ENCODE peak calls at places on chromosomes 12 and 14, in six cellular contexts. One of them, this sample, is unnamed. For H3K4me1, the result is how much of the 10 kb centered on the place peaks cover.

GRCh38 chr14:31339743-31340142 is 80.6 kb downstream of the HEATR5A start:
- DNase-seq in OCI-LY7: no peak
- DNase-seq in tibial nerve: no peak
- DNase-seq in A673: no peak
- DNase-seq in breast epithelium: no peak
- DNase-seq in CD4-positive, CD25-positive, alpha-beta regulatory T cell: no peak
- DNase-seq in this sample: no peak

GRCh38 chr14:105069554-105069886 is 4.3 kb upstream of the GPR132 start:
- DNase-seq in OCI-LY7: no peak
- DNase-seq in tibial nerve: no peak
- DNase-seq in A673: no peak
- DNase-seq in breast epithelium: no peak
- DNase-seq in CD4-positive, CD25-positive, alpha-beta regulatory T cell: no peak
- DNase-seq in this sample: no peak

GRCh38 chr12:86697916-86698315 is 441.7 kb upstream of the MGAT4C start:
- DNase-seq in OCI-LY7: no peak
- DNase-seq in tibial nerve: no peak
- DNase-seq in A673: no peak
- DNase-seq in breast epithelium: no peak
- DNase-seq in CD4-positive, CD25-positive, alpha-beta regulatory T cell: no peak
- DNase-seq in this sample: no peak

GRCh38 chr14:74326369-74327152 is 21.7 kb upstream of the VRTN start:
- DNase-seq in OCI-LY7: no peak
- DNase-seq in tibial nerve: no peak
- DNase-seq in A673: peak
- DNase-seq in breast epithelium: no peak
- DNase-seq in CD4-positive, CD25-positive, alpha-beta regulatory T cell: no peak
- DNase-seq in this sample: peak

GRCh38 chr14:92575773-92576303 is 62.3 kb downstream of the RIN3 start:
- DNase-seq in OCI-LY7: no peak
- DNase-seq in tibial nerve: no peak
- DNase-seq in A673: no peak
- DNase-seq in breast epithelium: no peak
- DNase-seq in CD4-positive, CD25-positive, alpha-beta regulatory T cell: no peak
- DNase-seq in this sample: no peak

GRCh38 chr12:22537000-22537544 is 7.3 kb downstream of the C2CD5 start:
- DNase-seq in OCI-LY7: no peak
- DNase-seq in tibial nerve: no peak
- DNase-seq in A673: no peak
- DNase-seq in breast epithelium: no peak
- DNase-seq in CD4-positive, CD25-positive, alpha-beta regulatory T cell: no peak
- DNase-seq in this sample: no peak

GRCh38 chr12:53214221-53214620 is 7.2 kb upstream of the ITGB7 start:
- DNase-seq in OCI-LY7: no peak
- DNase-seq in tibial nerve: no peak
- DNase-seq in A673: no peak
- DNase-seq in breast epithelium: no peak
- DNase-seq in CD4-positive, CD25-positive, alpha-beta regulatory T cell: no peak
- DNase-seq in this sample: peak

GRCh38 chr12:22543246-22544037 is 900 bp downstream of the C2CD5 start:
- DNase-seq in OCI-LY7: peak
- DNase-seq in tibial nerve: peak
- DNase-seq in A673: no peak
- DNase-seq in breast epithelium: peak
- DNase-seq in CD4-positive, CD25-positive, alpha-beta regulatory T cell: peak
- DNase-seq in this sample: no peak

GRCh38 chr12:12896261-12896660 is 4.9 kb downstream of the GPRC5A start:
- DNase-seq in OCI-LY7: no peak
- DNase-seq in tibial nerve: no peak
- DNase-seq in A673: no peak
- DNase-seq in breast epithelium: no peak
- DNase-seq in CD4-positive, CD25-positive, alpha-beta regulatory T cell: no peak
- DNase-seq in this sample: no peak

GRCh38 chr12:95674631-95675030 is 115.9 kb downstream of the NTN4 start:
- DNase-seq in OCI-LY7: no peak
- DNase-seq in tibial nerve: no peak
- DNase-seq in A673: peak
- DNase-seq in breast epithelium: no peak
- DNase-seq in CD4-positive, CD25-positive, alpha-beta regulatory T cell: no peak
- DNase-seq in this sample: no peak

GRCh38 chr12:58916891-58917570 is 3.3 kb downstream of the LRIG3 start:
- DNase-seq in OCI-LY7: no peak
- DNase-seq in tibial nerve: no peak
- DNase-seq in A673: peak
- DNase-seq in breast epithelium: no peak
- DNase-seq in CD4-positive, CD25-positive, alpha-beta regulatory T cell: no peak
- DNase-seq in this sample: no peak

GRCh38 chr12:124727244-124727673 is 136.4 kb downstream of the SCARB1 start:
- DNase-seq in OCI-LY7: no peak
- DNase-seq in tibial nerve: peak
- DNase-seq in A673: no peak
- DNase-seq in breast epithelium: peak
- DNase-seq in CD4-positive, CD25-positive, alpha-beta regulatory T cell: no peak
- DNase-seq in this sample: no peak

GRCh38 chr12:109581856-109582255 is 8.3 kb downstream of the MVK start:
- DNase-seq in OCI-LY7: no peak
- DNase-seq in tibial nerve: no peak
- DNase-seq in A673: no peak
- DNase-seq in breast epithelium: no peak
- DNase-seq in CD4-positive, CD25-positive, alpha-beta regulatory T cell: no peak
- DNase-seq in this sample: no peak

GRCh38 chr14:104687601-104688504 is 1.6 kb upstream of the INF2 start:
- DNase-seq in OCI-LY7: no peak
- DNase-seq in tibial nerve: peak
- DNase-seq in A673: no peak
- DNase-seq in breast epithelium: peak
- DNase-seq in CD4-positive, CD25-positive, alpha-beta regulatory T cell: no peak
- DNase-seq in this sample: peak

GRCh38 chr12:92224685-92225331 is 79.2 kb upstream of the BTG1 start:
- DNase-seq in OCI-LY7: no peak
- DNase-seq in tibial nerve: no peak
- DNase-seq in A673: no peak
- DNase-seq in breast epithelium: no peak
- DNase-seq in CD4-positive, CD25-positive, alpha-beta regulatory T cell: no peak
- DNase-seq in this sample: peak

GRCh38 chr14:94663965-94664704 is 51.9 kb downstream of the SERPINA3 start:
- DNase-seq in OCI-LY7: no peak
- DNase-seq in tibial nerve: no peak
- DNase-seq in A673: no peak
- DNase-seq in breast epithelium: no peak
- DNase-seq in CD4-positive, CD25-positive, alpha-beta regulatory T cell: no peak
- DNase-seq in this sample: no peak

GRCh38 chr14:68263563-68264350 is 444.2 kb downstream of the RAD51B start:
- DNase-seq in OCI-LY7: no peak
- DNase-seq in tibial nerve: no peak
- DNase-seq in A673: peak
- DNase-seq in breast epithelium: no peak
- DNase-seq in CD4-positive, CD25-positive, alpha-beta regulatory T cell: no peak
- DNase-seq in this sample: no peak

GRCh38 chr14:56796259-56796658 is 14.0 kb downstream of the OTX2 start:
- DNase-seq in OCI-LY7: no peak
- DNase-seq in tibial nerve: no peak
- DNase-seq in A673: peak
- DNase-seq in breast epithelium: no peak
- DNase-seq in CD4-positive, CD25-positive, alpha-beta regulatory T cell: no peak
- DNase-seq in this sample: peak

GRCh38 chr14:56797003-56797568 is 13.2 kb downstream of the OTX2 start:
- DNase-seq in OCI-LY7: no peak
- DNase-seq in tibial nerve: no peak
- DNase-seq in A673: no peak
- DNase-seq in breast epithelium: no peak
- DNase-seq in CD4-positive, CD25-positive, alpha-beta regulatory T cell: no peak
- DNase-seq in this sample: peak

GRCh38 chr14:56799327-56799645 is 11.0 kb downstream of the OTX2 start:
- DNase-seq in OCI-LY7: no peak
- DNase-seq in tibial nerve: no peak
- DNase-seq in A673: no peak
- DNase-seq in breast epithelium: no peak
- DNase-seq in CD4-positive, CD25-positive, alpha-beta regulatory T cell: no peak
- DNase-seq in this sample: no peak

GRCh38 chr14:56798447-56799326 is 11.6 kb downstream of the OTX2 start:
- DNase-seq in OCI-LY7: no peak
- DNase-seq in tibial nerve: no peak
- DNase-seq in A673: no peak
- DNase-seq in breast epithelium: no peak
- DNase-seq in CD4-positive, CD25-positive, alpha-beta regulatory T cell: no peak
- DNase-seq in this sample: peak

DNA sequence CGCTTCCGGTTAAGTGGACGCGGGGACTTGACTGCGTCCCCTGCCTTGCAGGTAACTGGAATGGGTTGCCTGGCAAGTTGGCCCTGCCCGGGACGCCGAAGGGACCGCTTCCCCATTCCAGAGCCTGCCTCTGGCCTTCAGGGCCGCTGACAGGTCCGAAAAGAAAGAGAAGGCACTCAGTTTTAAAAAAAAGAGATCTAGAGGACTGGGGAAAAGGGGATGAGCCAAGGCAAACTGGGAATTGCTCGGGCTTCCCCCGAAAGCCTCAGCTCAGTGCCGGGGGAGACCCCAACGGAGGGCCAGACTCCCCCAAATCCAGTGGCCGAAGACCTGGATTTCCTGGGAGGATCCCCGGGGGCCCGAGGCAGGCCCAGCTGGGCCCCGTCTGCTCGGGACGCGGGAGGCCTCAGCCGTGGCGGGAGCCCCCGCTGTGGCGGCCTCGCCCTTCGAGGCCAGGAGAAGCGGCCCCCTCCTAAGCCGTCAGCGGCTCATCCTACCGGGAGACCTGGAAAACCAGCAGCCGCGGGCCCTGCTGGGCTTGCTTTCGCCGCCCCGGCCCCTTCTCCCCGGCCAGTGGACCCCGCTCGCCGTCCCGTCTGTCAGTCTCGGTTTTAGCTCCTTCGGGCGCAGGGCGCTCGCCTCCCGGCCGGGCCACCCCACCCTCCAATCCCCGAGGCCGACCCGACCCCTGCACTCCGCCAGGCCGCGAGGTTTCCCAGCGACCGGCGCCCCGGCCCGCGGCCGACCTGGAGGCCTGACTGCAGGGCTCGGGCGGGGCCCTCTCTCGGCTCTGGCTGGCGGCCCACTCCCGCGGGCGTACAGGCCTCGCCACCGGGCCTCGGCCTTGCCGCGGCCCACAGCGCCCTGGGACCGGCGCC is 12.5 kb downstream of the OTX2 start:
- DNase-seq in OCI-LY7: no peak
- DNase-seq in tibial nerve: no peak
- DNase-seq in A673: no peak
- DNase-seq in breast epithelium: no peak
- DNase-seq in CD4-positive, CD25-positive, alpha-beta regulatory T cell: no peak
- DNase-seq in this sample: peak
- H3K4me3 ChIP-seq in OCI-LY7: no peak
- H3K4me3 ChIP-seq in tibial nerve: peak
- H3K4me3 ChIP-seq in A673: no peak
- H3K4me3 ChIP-seq in breast epithelium: peak
- H3K4me3 ChIP-seq in CD4-positive, CD25-positive, alpha-beta regulatory T cell: no peak
- H3K4me3 ChIP-seq in this sample: no peak

DNA sequence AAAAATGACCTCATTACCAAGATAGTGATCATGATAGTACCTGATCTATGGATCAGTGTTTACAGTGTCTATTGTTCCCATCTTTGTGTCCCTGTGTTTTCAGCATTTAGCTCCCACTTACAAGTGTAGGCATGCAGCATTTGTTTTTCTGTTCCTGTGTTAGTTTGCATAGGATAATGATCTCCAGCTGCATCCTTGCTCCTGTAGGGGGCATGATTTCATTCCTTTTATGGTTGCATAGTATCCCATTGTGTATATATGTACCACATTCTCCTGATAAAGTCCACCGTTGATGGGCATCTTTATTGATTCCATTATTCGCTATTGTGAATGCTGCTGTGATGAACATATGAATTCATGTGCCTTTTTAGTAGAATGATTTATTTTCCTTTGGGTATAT is 215.4 kb upstream of the NAV3 start:
- DNase-seq in OCI-LY7: peak
- DNase-seq in tibial nerve: no peak
- DNase-seq in A673: peak
- DNase-seq in breast epithelium: no peak
- DNase-seq in CD4-positive, CD25-positive, alpha-beta regulatory T cell: no peak
- DNase-seq in this sample: peak
- H3K4me1 ChIP-seq in OCI-LY7: under half
- H3K4me1 ChIP-seq in tibial nerve: under half
- H3K4me1 ChIP-seq in A673: under half
- H3K4me1 ChIP-seq in breast epithelium: under half
- H3K4me1 ChIP-seq in CD4-positive, CD25-positive, alpha-beta regulatory T cell: under half
- H3K4me1 ChIP-seq in this sample: under half

GRCh38 chr14:88992011-88992410 is 167.6 kb downstream of the TTC8 start:
- DNase-seq in OCI-LY7: no peak
- DNase-seq in tibial nerve: no peak
- DNase-seq in A673: no peak
- DNase-seq in breast epithelium: no peak
- DNase-seq in CD4-positive, CD25-positive, alpha-beta regulatory T cell: no peak
- DNase-seq in this sample: no peak

GRCh38 chr14:88993946-88994345 is 169.5 kb downstream of the TTC8 start:
- DNase-seq in OCI-LY7: no peak
- DNase-seq in tibial nerve: no peak
- DNase-seq in A673: no peak
- DNase-seq in breast epithelium: no peak
- DNase-seq in CD4-positive, CD25-positive, alpha-beta regulatory T cell: no peak
- DNase-seq in this sample: no peak

GRCh38 chr14:88998027-88998426 is 173.6 kb downstream of the TTC8 start:
- DNase-seq in OCI-LY7: no peak
- DNase-seq in tibial nerve: no peak
- DNase-seq in A673: no peak
- DNase-seq in breast epithelium: no peak
- DNase-seq in CD4-positive, CD25-positive, alpha-beta regulatory T cell: no peak
- DNase-seq in this sample: no peak

GRCh38 chr14:88999137-88999536 is 174.7 kb downstream of the TTC8 start:
- DNase-seq in OCI-LY7: no peak
- DNase-seq in tibial nerve: no peak
- DNase-seq in A673: no peak
- DNase-seq in breast epithelium: no peak
- DNase-seq in CD4-positive, CD25-positive, alpha-beta regulatory T cell: no peak
- DNase-seq in this sample: no peak

GRCh38 chr14:88995437-88996198 is 171.2 kb downstream of the TTC8 start:
- DNase-seq in OCI-LY7: no peak
- DNase-seq in tibial nerve: no peak
- DNase-seq in A673: no peak
- DNase-seq in breast epithelium: no peak
- DNase-seq in CD4-positive, CD25-positive, alpha-beta regulatory T cell: no peak
- DNase-seq in this sample: no peak
- H3K4me3 ChIP-seq in OCI-LY7: no peak
- H3K4me3 ChIP-seq in tibial nerve: no peak
- H3K4me3 ChIP-seq in A673: no peak
- H3K4me3 ChIP-seq in breast epithelium: no peak
- H3K4me3 ChIP-seq in CD4-positive, CD25-positive, alpha-beta regulatory T cell: no peak
- H3K4me3 ChIP-seq in this sample: no peak

DNA sequence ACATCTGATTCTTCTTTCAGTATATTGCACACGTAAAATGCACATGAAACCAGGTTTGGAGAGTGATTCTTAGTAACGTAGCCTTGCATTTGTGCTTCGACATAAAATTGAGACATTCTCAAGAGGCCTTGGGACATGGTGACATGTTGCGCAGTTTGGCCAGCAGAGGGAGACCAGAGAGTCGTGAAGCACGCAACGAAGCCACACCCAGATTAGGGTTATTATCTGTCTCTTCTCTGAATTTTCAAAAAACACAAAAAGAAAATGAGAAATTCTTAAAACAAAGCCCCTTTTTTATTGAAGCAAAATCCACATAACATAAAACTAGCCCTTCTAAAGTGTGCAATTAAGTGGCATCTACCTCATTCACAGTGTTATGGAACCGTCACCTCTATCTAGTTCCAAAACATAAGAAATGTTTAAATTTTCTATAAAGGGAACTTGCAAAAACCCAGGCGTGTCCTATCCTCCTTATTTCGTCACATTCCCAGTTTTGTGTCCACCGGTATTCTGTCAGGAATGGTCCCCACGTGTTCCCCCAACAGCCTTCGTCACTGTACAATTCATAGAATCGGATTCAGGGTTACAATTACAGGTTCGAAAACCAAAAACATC is 108.8 kb upstream of the ATF7IP start:
- DNase-seq in OCI-LY7: peak
- DNase-seq in tibial nerve: peak
- DNase-seq in A673: peak
- DNase-seq in breast epithelium: peak
- DNase-seq in CD4-positive, CD25-positive, alpha-beta regulatory T cell: peak
- DNase-seq in this sample: peak
- H3K4me1 ChIP-seq in OCI-LY7: half or more
- H3K4me1 ChIP-seq in tibial nerve: under half
- H3K4me1 ChIP-seq in A673: under half
- H3K4me1 ChIP-seq in breast epithelium: under half
- H3K4me1 ChIP-seq in CD4-positive, CD25-positive, alpha-beta regulatory T cell: under half
- H3K4me1 ChIP-seq in this sample: under half

This sample was measured in endodermal cell.